ENCODE peak calls at places on chromosomes 5 and 9, in seven cellular contexts. N, G, P, S, X, C and I are unnamed samples.

GRCh38 chr5:76999451-76999850 is 30.8 kb upstream of the AGGF1 start:
- DNase-seq in N (no peak), G (no peak), P (no peak), S (no peak), X (no peak), C (no peak), I (peak)

GRCh38 chr5:134541736-134542376 is 16.4 kb downstream of the JADE2 start:
- DNase-seq in N (peak), G (peak), P (no peak), S (no peak), X (peak), C (no peak), I (no peak)

GRCh38 chr9:72583370-72583769 is 62.0 kb downstream of the TMC1 start:
- DNase-seq in N (no peak), G (no peak), P (no peak), S (no peak), X (no peak), C (no peak), I (no peak)

GRCh38 chr5:88883566-88884434 is 816 bp upstream of the MEF2C start:
- DNase-seq in N (peak), G (peak), P (peak), S (peak), X (peak), C (no peak), I (peak)

GRCh38 chr5:125199968-125200841 is 453.8 kb upstream of the ZNF608 start:
- DNase-seq in N (no peak), G (peak), P (no peak), S (no peak), X (no peak), C (no peak), I (peak)

GRCh38 chr5:57456531-57457135 is 26.0 kb downstream of the ACTBL2 start:
- DNase-seq in N (no peak), G (no peak), P (no peak), S (no peak), X (no peak), C (no peak), I (no peak)

GRCh38 chr9:120212153-120212852 is 367.7 kb downstream of the CDK5RAP2 start:
- DNase-seq in N (no peak), G (no peak), P (no peak), S (no peak), X (no peak), C (no peak), I (no peak)

GRCh38 chr5:125065736-125066135 is 319.3 kb upstream of the ZNF608 start:
- DNase-seq in N (no peak), G (no peak), P (no peak), S (no peak), X (no peak), C (no peak), I (no peak)

GRCh38 chr9:68728731-68729130 is 23.7 kb downstream of the PIP5K1B start:
- DNase-seq in N (no peak), G (no peak), P (no peak), S (no peak), X (no peak), C (no peak), I (no peak)

GRCh38 chr5:175743676-175744210 is 85.9 kb downstream of the HRH2 start:
- DNase-seq in N (no peak), G (no peak), P (no peak), S (no peak), X (no peak), C (no peak), I (peak)

GRCh38 chr5:179795049-179795862 is 1.5 kb downstream of the LTC4S start:
- DNase-seq in N (peak), G (peak), P (no peak), S (peak), X (no peak), C (no peak), I (no peak)

GRCh38 chr5:142115937-142116614 is 7.5 kb downstream of the NDFIP1 start:
- DNase-seq in N (no peak), G (no peak), P (no peak), S (no peak), X (no peak), C (no peak), I (no peak)

GRCh38 chr5:149322518-149322917 is 22.8 kb upstream of the GRPEL2 start:
- DNase-seq in N (no peak), G (no peak), P (no peak), S (peak), X (no peak), C (peak), I (no peak)

GRCh38 chr9:132114102-132114707 is 34.5 kb upstream of the MED27 start:
- DNase-seq in N (peak), G (peak), P (no peak), S (peak), X (peak), C (peak), I (peak)

GRCh38 chr5:6837519-6838110 is 124.4 kb downstream of the TENT4A start:
- DNase-seq in N (no peak), G (no peak), P (no peak), S (peak), X (peak), C (no peak), I (no peak)

GRCh38 chr5:25020454-25020853 is 375.7 kb upstream of the CDH10 start:
- DNase-seq in N (no peak), G (no peak), P (no peak), S (no peak), X (no peak), C (no peak), I (no peak)

GRCh38 chr5:137822158-137822764 is 45.4 kb upstream of the MYOT start:
- DNase-seq in N (no peak), G (peak), P (no peak), S (peak), X (peak), C (peak), I (no peak)

GRCh38 chr5:12672141-12672540 is 767.9 kb upstream of the CTNND2 start:
- DNase-seq in N (no peak), G (no peak), P (no peak), S (no peak), X (no peak), C (no peak), I (no peak)

GRCh38 chr9:133707065-133707760 is 30.9 kb downstream of the SARDH start:
- DNase-seq in N (no peak), G (no peak), P (no peak), S (no peak), X (no peak), C (no peak), I (no peak)

GRCh38 chr5:54401515-54401914 is 54.0 kb upstream of the HSPB3 start:
- DNase-seq in N (no peak), G (no peak), P (no peak), S (no peak), X (no peak), C (no peak), I (no peak)

GRCh38 chr9:87156247-87156646 is 208.9 kb upstream of the GAS1 start:
- DNase-seq in N (no peak), G (no peak), P (no peak), S (no peak), X (no peak), C (no peak), I (no peak)

GRCh38 chr9:128421474-128422010 is 885 bp downstream of the CERCAM start:
- DNase-seq in N (no peak), G (no peak), P (no peak), S (no peak), X (no peak), C (no peak), I (no peak)

GRCh38 chr9:133948571-133949485 is 43.3 kb downstream of the VAV2 start:
- DNase-seq in N (peak), G (no peak), P (no peak), S (no peak), X (no peak), C (no peak), I (peak)

GRCh38 chr9:18822850-18823249 is 210.2 kb downstream of the SAXO1 start:
- DNase-seq in N (no peak), G (no peak), P (no peak), S (no peak), X (no peak), C (no peak), I (no peak)

GRCh38 chr5:74127377-74128338 is 501.7 kb downstream of the ARHGEF28 start:
- DNase-seq in N (no peak), G (no peak), P (no peak), S (no peak), X (no peak), C (peak), I (peak)

GRCh38 chr9:99430301-99430700 is 208.2 kb downstream of the SEC61B start:
- DNase-seq in N (no peak), G (no peak), P (no peak), S (no peak), X (no peak), C (no peak), I (no peak)

GRCh38 chr5:134079748-134080581 is 34.5 kb upstream of the TCF7 start:
- DNase-seq in N (no peak), G (no peak), P (no peak), S (no peak), X (no peak), C (no peak), I (no peak)

GRCh38 chr9:125240649-125240999 is 519 bp downstream of the HSPA5 start:
- DNase-seq in N (no peak), G (peak), P (no peak), S (peak), X (peak), C (peak), I (no peak)

GRCh38 chr9:95204710-95205109 is 112.8 kb downstream of the FANCC start:
- DNase-seq in N (no peak), G (no peak), P (no peak), S (no peak), X (no peak), C (no peak), I (no peak)

GRCh38 chr5:142063878-142064331 is 44.7 kb upstream of the NDFIP1 start:
- DNase-seq in N (no peak), G (peak), P (no peak), S (no peak), X (no peak), C (peak), I (peak)

GRCh38 chr9:5869315-5870019 is 21.2 kb upstream of the MLANA start:
- DNase-seq in N (no peak), G (no peak), P (no peak), S (no peak), X (peak), C (peak), I (peak)

GRCh38 chr9:98691890-98692289 is 16.8 kb downstream of the GABBR2 start:
- DNase-seq in N (no peak), G (no peak), P (no peak), S (no peak), X (no peak), C (no peak), I (no peak)

GRCh38 chr9:128689820-128690683 is 1.0 kb downstream of the SET start:
- DNase-seq in N (peak), G (peak), P (no peak), S (no peak), X (peak), C (no peak), I (peak)

GRCh38 chr9:106288689-106289088 is 574.3 kb upstream of the ZNF462 start:
- DNase-seq in N (no peak), G (no peak), P (no peak), S (no peak), X (no peak), C (no peak), I (no peak)

GRCh38 chr5:122458278-122458872 is 146.3 kb downstream of the SNCAIP start:
- DNase-seq in N (no peak), G (no peak), P (no peak), S (no peak), X (peak), C (peak), I (peak)

GRCh38 chr9:135137398-135137832 is 49.9 kb downstream of the OLFM1 start:
- DNase-seq in N (no peak), G (no peak), P (no peak), S (no peak), X (peak), C (no peak), I (peak)

GRCh38 chr9:35095175-35095574 is 1.2 kb downstream of the PIGO start:
- DNase-seq in N (no peak), G (no peak), P (no peak), S (no peak), X (no peak), C (no peak), I (no peak)

GRCh38 chr9:35097573-35097972 is 1.2 kb upstream of the PIGO start:
- DNase-seq in N (no peak), G (no peak), P (no peak), S (no peak), X (no peak), C (no peak), I (no peak)

GRCh38 chr9:35091536-35091935 is 4.9 kb downstream of the PIGO start:
- DNase-seq in N (no peak), G (no peak), P (no peak), S (no peak), X (no peak), C (no peak), I (no peak)

DNA sequence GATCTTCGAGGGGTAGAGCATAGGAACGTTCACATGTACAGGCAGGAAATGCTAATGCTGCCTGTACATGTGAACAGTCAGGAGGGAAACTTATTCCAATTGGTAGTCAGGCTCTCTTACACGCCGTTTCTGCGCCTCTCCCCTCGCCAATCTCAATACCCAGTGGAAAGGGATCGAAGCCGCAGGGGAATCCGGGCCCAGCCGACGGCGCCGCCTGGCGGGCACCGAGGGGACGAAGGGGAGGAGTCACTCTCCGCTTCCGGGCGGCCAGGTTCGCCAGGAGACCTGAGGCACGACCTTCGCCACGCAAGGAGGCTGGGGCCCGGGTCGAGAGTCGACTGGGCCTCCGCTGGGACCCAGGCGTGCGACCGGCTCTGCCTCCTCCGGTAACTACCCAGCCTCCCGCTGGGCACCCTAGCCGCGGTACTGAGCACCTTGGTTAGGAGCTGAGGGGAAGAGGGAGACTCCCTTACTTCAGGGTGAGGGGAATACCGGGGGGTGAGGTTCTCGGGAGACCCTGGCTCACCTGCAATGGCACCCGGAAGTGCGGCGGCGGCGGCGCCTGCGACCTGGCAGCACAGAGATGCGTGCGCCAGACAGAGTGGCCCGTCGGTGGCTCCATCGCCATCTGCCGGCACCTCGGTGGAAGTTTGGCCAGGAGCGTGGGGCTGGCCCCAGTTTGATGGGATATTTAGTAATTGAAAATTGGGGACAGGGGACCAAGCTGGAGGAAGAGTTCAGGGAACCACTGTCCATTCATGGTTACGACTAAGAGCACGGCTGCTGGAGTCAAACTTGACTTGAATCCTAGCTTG is at the start of gene PIGO:
- DNase-seq in N (peak), G (peak), P (peak), S (peak), X (peak), C (peak), I (peak)
- TF ChIP-seq POLR2A in N (peak), G (no peak), P (no peak), S (peak), X (peak), C (peak), I (no peak)

GRCh38 chr5:116084891-116085715 is at the start of gene COMMD10:
- DNase-seq in N (peak), G (peak), P (peak), S (peak), X (peak), C (peak), I (peak)
- TF ChIP-seq POLR2A in N (peak), G (no peak), P (no peak), S (no peak), X (peak), C (peak), I (peak)

GRCh38 chr5:1415626-1416360 is 29.4 kb downstream of the SLC6A3 start:
- DNase-seq in N (peak), G (no peak), P (no peak), S (peak), X (no peak), C (no peak), I (no peak)
- TF ChIP-seq POLR2A in N (no peak), G (no peak), P (no peak), S (no peak), X (no peak), C (no peak), I (no peak)

DNA sequence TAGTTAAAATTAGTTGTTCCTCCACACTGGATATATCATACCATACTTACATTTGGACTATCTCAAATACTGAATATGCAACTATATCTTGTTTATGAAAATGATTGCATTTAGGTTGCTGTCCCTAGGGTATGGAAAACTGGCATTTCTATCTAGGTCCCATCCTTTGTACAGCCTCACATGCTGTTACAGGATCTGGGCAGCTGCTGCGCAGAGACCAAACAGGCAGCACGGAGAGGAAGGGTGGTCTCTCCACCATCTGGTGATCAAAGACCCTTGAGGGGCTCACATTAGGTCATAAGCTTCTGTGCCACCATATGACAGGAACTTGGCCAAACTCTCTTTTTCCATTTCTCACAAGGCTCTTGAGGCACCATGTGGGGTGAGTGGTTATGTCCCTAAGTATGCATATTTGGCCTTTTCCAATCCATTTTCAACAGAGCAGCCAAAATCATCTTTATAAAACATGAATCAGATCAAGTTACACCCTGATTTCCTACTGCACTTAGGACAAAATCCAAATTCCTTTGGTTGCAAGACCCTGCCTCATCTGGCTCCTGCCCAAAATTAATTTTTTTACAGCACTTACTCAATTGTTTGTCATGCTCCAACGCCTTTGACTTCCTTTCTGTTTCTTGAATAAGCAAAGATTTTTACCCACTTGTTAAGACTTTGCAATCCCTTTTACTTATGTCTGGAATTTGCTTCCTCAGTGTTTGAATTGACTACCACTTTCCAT is 729.9 kb downstream of the MAT2B start:
- DNase-seq in N (no peak), G (no peak), P (no peak), S (no peak), X (no peak), C (no peak), I (no peak)
- TF ChIP-seq POLR2A in N (no peak), G (no peak), P (no peak), S (no peak), X (no peak), C (no peak), I (no peak)